ENCODE peak calls at places on chromosomes 4 and X, in seven cellular contexts. J is stimulated activated CD4-positive, alpha-beta T cell treated with anti-CD3 and anti-CD28 coated beads, Interleukin-4, amount 100 ng/mL, for 1 hour; L is COR-L47; C is AG08395; Y is KBM-7; E is stimulated activated naive CD4-positive, alpha-beta T cell; N is WERI-Rb-1. P is an unnamed sample.

GRCh38 chrX:131789664-131790063 is 233.4 kb upstream of the STK26 start:
- DNase-seq in J (no peak), L (no peak), C (no peak), Y (no peak), E (no peak), N (no peak), P (no peak)

GRCh38 chr4:83582289-83582756 is 46.4 kb downstream of the GPAT3 start:
- DNase-seq in J (no peak), L (peak; percentile 84), C (peak; percentile 25), Y (no peak), E (no peak), N (peak; percentile 16), P (no peak)

GRCh38 chr4:169659736-169660670 is 39.6 kb downstream of the CLCN3 start:
- DNase-seq in J (peak; percentile 44), L (peak; percentile 90), C (peak; percentile 95), Y (peak; percentile 74), E (peak; percentile 75), N (peak; percentile 87), P (no peak)

GRCh38 chrX:134721766-134722532 is 63.7 kb upstream of the PLAC1 start:
- DNase-seq in J (no peak), L (no peak), C (no peak), Y (no peak), E (no peak), N (no peak), P (no peak)

GRCh38 chr4:186693159-186693815 is 30.4 kb downstream of the FAT1 start:
- DNase-seq in J (no peak), L (no peak), C (peak; percentile 54), Y (no peak), E (no peak), N (no peak), P (no peak)

GRCh38 chrX:19810809-19811208 is 76.6 kb downstream of the SH3KBP1 start:
- DNase-seq in J (no peak), L (no peak), C (peak; percentile 35), Y (peak; percentile 39), E (no peak), N (no peak), P (no peak)

GRCh38 chrX:73855546-73855945 is 292.5 kb downstream of the CHIC1 start:
- DNase-seq in J (peak; percentile 42), L (no peak), C (peak; percentile 58), Y (peak; percentile 87), E (peak; percentile 79), N (peak; percentile 60), P (no peak)

GRCh38 chr4:165834116-165834515 is 38.9 kb upstream of the TLL1 start:
- DNase-seq in J (no peak), L (peak; percentile 62), C (no peak), Y (no peak), E (no peak), N (no peak), P (no peak)

GRCh38 chrX:118730500-118731247 is 3.3 kb downstream of the IL13RA1 start:
- DNase-seq in J (no peak), L (no peak), C (peak; percentile 50), Y (no peak), E (no peak), N (no peak), P (no peak)

GRCh38 chr4:40055379-40055872 is 1.2 kb upstream of the N4BP2 start:
- DNase-seq in J (peak; percentile 9), L (no peak), C (no peak), Y (peak; percentile 92), E (peak; percentile 64), N (no peak), P (no peak)

GRCh38 chr4:52983563-52984303 is 121.6 kb downstream of the RASL11B start:
- DNase-seq in J (no peak), L (peak; percentile 72), C (peak; percentile 65), Y (peak; percentile 64), E (peak; percentile 31), N (no peak), P (no peak)

GRCh38 chr4:105002278-105002677 is 144.4 kb upstream of the TET2 start:
- DNase-seq in J (no peak), L (no peak), C (no peak), Y (no peak), E (no peak), N (no peak), P (no peak)

GRCh38 chr4:2007804-2008670 is 737 bp downstream of the NELFA start:
- DNase-seq in J (no peak), L (no peak), C (no peak), Y (no peak), E (no peak), N (no peak), P (no peak)

GRCh38 chr4:3266076-3266475 is 17.1 kb downstream of the MSANTD1 start:
- DNase-seq in J (no peak), L (no peak), C (no peak), Y (no peak), E (no peak), N (no peak), P (no peak)

GRCh38 chrX:108313662-108314061 is 124.6 kb downstream of the COL4A6 start:
- DNase-seq in J (no peak), L (no peak), C (no peak), Y (no peak), E (no peak), N (no peak), P (no peak)

GRCh38 chr4:47561331-47561730 is 76.3 kb downstream of the ATP10D start:
- DNase-seq in J (no peak), L (no peak), C (no peak), Y (no peak), E (no peak), N (no peak), P (no peak)

GRCh38 chrX:24902808-24903207 is 113.0 kb downstream of the ARX start:
- DNase-seq in J (no peak), L (no peak), C (peak; percentile 20), Y (no peak), E (no peak), N (no peak), P (no peak)

GRCh38 chr4:113563691-113564378 is 197.7 kb downstream of the CAMK2D start:
- DNase-seq in J (no peak), L (no peak), C (no peak), Y (no peak), E (no peak), N (no peak), P (no peak)

GRCh38 chrX:139639253-139639652 is 68.7 kb downstream of the MCF2 start:
- DNase-seq in J (no peak), L (no peak), C (no peak), Y (no peak), E (no peak), N (no peak), P (no peak)

GRCh38 chr4:87235020-87235671 is 14.7 kb upstream of the KLHL8 start:
- DNase-seq in J (no peak), L (no peak), C (no peak), Y (no peak), E (no peak), N (no peak), P (no peak)

GRCh38 chr4:17385403-17385802 is 126.5 kb downstream of the QDPR start:
- DNase-seq in J (no peak), L (no peak), C (peak; percentile 56), Y (peak; percentile 18), E (no peak), N (no peak), P (no peak)

GRCh38 chr4:21507439-21507838 is 441.1 kb downstream of the KCNIP4 start:
- DNase-seq in J (no peak), L (no peak), C (no peak), Y (no peak), E (no peak), N (no peak), P (no peak)

GRCh38 chr4:2595436-2595835 is 59.0 kb downstream of the FAM193A start:
- DNase-seq in J (no peak), L (no peak), C (no peak), Y (no peak), E (no peak), N (no peak), P (no peak)

GRCh38 chr4:8732092-8732491 is 139.5 kb downstream of the CPZ start:
- DNase-seq in J (no peak), L (no peak), C (no peak), Y (no peak), E (no peak), N (no peak), P (peak; percentile 84)

GRCh38 chr4:88599298-88599697 is 7.0 kb downstream of the HERC3 start:
- DNase-seq in J (no peak), L (no peak), C (no peak), Y (no peak), E (no peak), N (no peak), P (no peak)

GRCh38 chr4:113610542-113610941 is 151.0 kb downstream of the CAMK2D start:
- DNase-seq in J (no peak), L (no peak), C (no peak), Y (no peak), E (no peak), N (no peak), P (no peak)

GRCh38 chr4:113445286-113445685 is 316.3 kb downstream of the CAMK2D start:
- DNase-seq in J (no peak), L (no peak), C (peak; percentile 78), Y (no peak), E (no peak), N (no peak), P (no peak)

GRCh38 chrX:71053217-71053621 is 14.9 kb downstream of the SNX12 start:
- DNase-seq in J (no peak), L (no peak), C (no peak), Y (no peak), E (no peak), N (no peak), P (no peak)

GRCh38 chr4:114040319-114041116 is 61.1 kb upstream of the ARSJ start:
- DNase-seq in J (no peak), L (no peak), C (no peak), Y (no peak), E (no peak), N (no peak), P (no peak)

GRCh38 chr4:137124278-137124932 is 407.9 kb downstream of the PCDH18 start:
- DNase-seq in J (no peak), L (peak; percentile 54), C (peak; percentile 60), Y (peak; percentile 30), E (no peak), N (peak; percentile 16), P (no peak)

GRCh38 chr4:81405900-81406401 is 65.8 kb downstream of the RASGEF1B start:
- DNase-seq in J (no peak), L (peak; percentile 72), C (peak; percentile 84), Y (peak; percentile 77), E (peak; percentile 70), N (peak; percentile 31), P (no peak)

GRCh38 chr4:159006202-159006601 is 96.7 kb upstream of the RAPGEF2 start:
- DNase-seq in J (no peak), L (peak; percentile 61), C (no peak), Y (no peak), E (no peak), N (no peak), P (no peak)

GRCh38 chrX:130098202-130098552 is 12.1 kb downstream of the ELF4 start:
- DNase-seq in J (no peak), L (no peak), C (no peak), Y (no peak), E (no peak), N (no peak), P (no peak)

GRCh38 chr4:3288571-3289094 is 4.2 kb upstream of the RGS12 start:
- DNase-seq in J (no peak), L (no peak), C (no peak), Y (no peak), E (no peak), N (no peak), P (peak; percentile 77)

GRCh38 chr4:153781717-153782416 is 7.0 kb downstream of the SFRP2 start:
- DNase-seq in J (no peak), L (no peak), C (peak; percentile 43), Y (peak; percentile 78), E (no peak), N (no peak), P (no peak)

GRCh38 chr4:124684301-124684700 is 28.2 kb downstream of the ANKRD50 start:
- DNase-seq in J (no peak), L (no peak), C (no peak), Y (no peak), E (no peak), N (no peak), P (no peak)

P was measured in mesenteric fat pad.